ENCODE peak calls at places on chromosomes 1 and 21, in nine cellular contexts. One of them, this sample, is unnamed.
A peak's percentile ranks its signal among the peaks of the same experiment; 100 is the strongest.

GRCh38 chr1:58923090-58923470 is 139.2 kb upstream of the JUN start:
- DNase-seq in cardiac muscle cell: no peak
- DNase-seq in GM12865: no peak
- DNase-seq in BJ: no peak
- DNase-seq in thoracic aorta: no peak
- DNase-seq in AG04450: no peak
- DNase-seq in keratinocyte: no peak
- DNase-seq in suprapubic skin: no peak
- DNase-seq in choroid plexus epithelial cell: no peak
- DNase-seq in this sample: no peak

GRCh38 chr21:37503848-37504467 is 137.4 kb downstream of the DYRK1A start:
- DNase-seq in GM12865: no peak
- DNase-seq in thoracic aorta: no peak
- DNase-seq in suprapubic skin: no peak
- DNase-seq in BJ: peak; percentile 44
- DNase-seq in keratinocyte: no peak
- DNase-seq in AG04450: peak; percentile 43
- DNase-seq in cardiac muscle cell: peak; percentile 69
- DNase-seq in choroid plexus epithelial cell: peak; percentile 95
- DNase-seq in this sample: no peak

GRCh38 chr1:211511947-211512346 is 20.0 kb upstream of the RD3 start:
- DNase-seq in suprapubic skin: no peak
- DNase-seq in choroid plexus epithelial cell: no peak
- DNase-seq in AG04450: no peak
- DNase-seq in cardiac muscle cell: peak; percentile 38
- DNase-seq in GM12865: no peak
- DNase-seq in BJ: no peak
- DNase-seq in keratinocyte: no peak
- DNase-seq in thoracic aorta: no peak
- DNase-seq in this sample: no peak

GRCh38 chr1:51752073-51752948 is 126.2 kb downstream of the NRDC start:
- DNase-seq in BJ: no peak
- DNase-seq in cardiac muscle cell: no peak
- DNase-seq in keratinocyte: no peak
- DNase-seq in GM12865: no peak
- DNase-seq in AG04450: no peak
- DNase-seq in choroid plexus epithelial cell: no peak
- DNase-seq in suprapubic skin: no peak
- DNase-seq in thoracic aorta: no peak
- DNase-seq in this sample: no peak

GRCh38 chr21:18772404-18772803 is 368.8 kb upstream of the TMPRSS15 start:
- DNase-seq in GM12865: no peak
- DNase-seq in cardiac muscle cell: no peak
- DNase-seq in suprapubic skin: no peak
- DNase-seq in AG04450: no peak
- DNase-seq in keratinocyte: no peak
- DNase-seq in thoracic aorta: no peak
- DNase-seq in BJ: no peak
- DNase-seq in choroid plexus epithelial cell: peak; percentile 1
- DNase-seq in this sample: no peak

GRCh38 chr21:38486221-38486620 is 12.1 kb downstream of the ERG start:
- DNase-seq in BJ: no peak
- DNase-seq in AG04450: peak; percentile 2
- DNase-seq in suprapubic skin: no peak
- DNase-seq in GM12865: no peak
- DNase-seq in thoracic aorta: no peak
- DNase-seq in choroid plexus epithelial cell: peak; percentile 80
- DNase-seq in cardiac muscle cell: peak; percentile 26
- DNase-seq in keratinocyte: peak; percentile 59
- DNase-seq in this sample: no peak

GRCh38 chr1:31767225-31767624 is 3.1 kb upstream of the ADGRB2 start:
- DNase-seq in cardiac muscle cell: no peak
- DNase-seq in thoracic aorta: no peak
- DNase-seq in choroid plexus epithelial cell: no peak
- DNase-seq in AG04450: no peak
- DNase-seq in suprapubic skin: no peak
- DNase-seq in keratinocyte: no peak
- DNase-seq in GM12865: no peak
- DNase-seq in BJ: no peak
- DNase-seq in this sample: no peak

GRCh38 chr1:87084247-87084836 is 169.9 kb downstream of the HS2ST1 start:
- DNase-seq in BJ: no peak
- DNase-seq in thoracic aorta: no peak
- DNase-seq in suprapubic skin: no peak
- DNase-seq in AG04450: no peak
- DNase-seq in GM12865: peak; percentile 38
- DNase-seq in cardiac muscle cell: peak; percentile 59
- DNase-seq in keratinocyte: no peak
- DNase-seq in choroid plexus epithelial cell: peak; percentile 61
- DNase-seq in this sample: no peak

GRCh38 chr21:33384851-33385331 is 18.3 kb upstream of the IFNGR2 start:
- DNase-seq in BJ: no peak
- DNase-seq in thoracic aorta: no peak
- DNase-seq in AG04450: no peak
- DNase-seq in keratinocyte: no peak
- DNase-seq in cardiac muscle cell: no peak
- DNase-seq in suprapubic skin: no peak
- DNase-seq in GM12865: peak; percentile 53
- DNase-seq in choroid plexus epithelial cell: no peak
- DNase-seq in this sample: no peak

GRCh38 chr1:114854693-114855320 is at the start of gene SYCP1:
- DNase-seq in keratinocyte: no peak
- DNase-seq in choroid plexus epithelial cell: no peak
- DNase-seq in suprapubic skin: no peak
- DNase-seq in AG04450: no peak
- DNase-seq in GM12865: no peak
- DNase-seq in BJ: no peak
- DNase-seq in thoracic aorta: no peak
- DNase-seq in cardiac muscle cell: no peak
- DNase-seq in this sample: no peak
- H3K4me3 ChIP-seq in keratinocyte: no peak within 1 kb of the TSS
- H3K4me3 ChIP-seq in choroid plexus epithelial cell: no peak within 1 kb of the TSS
- H3K4me3 ChIP-seq in suprapubic skin: peak within 1 kb of the TSS; percentile 32
- H3K4me3 ChIP-seq in AG04450: no peak within 1 kb of the TSS
- H3K4me3 ChIP-seq in GM12865: no peak within 1 kb of the TSS
- H3K4me3 ChIP-seq in BJ: no peak within 1 kb of the TSS
- H3K4me3 ChIP-seq in thoracic aorta: peak within 1 kb of the TSS; percentile 52
- H3K4me3 ChIP-seq in cardiac muscle cell: no peak within 1 kb of the TSS
- H3K4me3 ChIP-seq in this sample: no peak within 1 kb of the TSS

DNA sequence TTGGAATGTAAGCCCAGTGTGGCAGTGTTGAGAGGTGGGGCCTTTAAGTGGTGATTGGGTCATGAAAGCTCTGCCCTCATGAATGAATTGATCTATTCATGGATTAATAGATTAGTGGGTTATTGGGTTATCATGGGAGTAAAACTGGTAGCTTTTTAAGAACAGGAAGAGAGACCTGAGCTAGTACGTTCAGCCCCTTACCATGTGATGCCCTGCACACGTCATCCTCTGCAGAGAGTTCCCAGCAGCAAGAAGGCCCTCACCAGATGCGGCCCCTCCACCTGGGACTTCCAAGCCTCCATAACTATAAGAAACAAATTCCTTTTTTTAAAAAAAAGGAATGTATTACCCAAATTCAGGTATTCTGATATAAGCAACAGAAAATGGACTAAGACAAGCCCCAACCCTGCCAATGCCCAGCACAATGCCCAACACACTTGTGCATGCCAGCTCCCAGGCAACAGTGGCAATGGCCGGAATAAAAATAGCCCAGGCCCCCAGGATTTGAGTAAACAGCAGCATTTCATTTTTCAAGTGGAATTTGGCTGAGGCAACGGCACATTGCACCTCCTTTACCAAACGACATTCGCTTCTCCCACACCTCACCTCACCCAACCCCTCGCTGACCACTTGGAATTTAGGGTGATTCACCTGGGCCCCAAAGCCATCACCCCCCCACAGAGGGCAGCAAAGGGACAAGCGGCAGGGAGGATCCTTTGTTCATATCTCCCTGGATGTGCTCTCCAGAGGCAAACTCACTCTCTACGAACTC is 215.9 kb downstream of the TOMM20 start:
- DNase-seq in GM12865: no peak
- DNase-seq in BJ: no peak
- DNase-seq in AG04450: no peak
- DNase-seq in suprapubic skin: no peak
- DNase-seq in choroid plexus epithelial cell: no peak
- DNase-seq in keratinocyte: no peak
- DNase-seq in thoracic aorta: no peak
- DNase-seq in cardiac muscle cell: no peak
- DNase-seq in this sample: no peak
- TF ChIP-seq CTCF in GM12865: no peak
- TF ChIP-seq CTCF in BJ: no peak
- TF ChIP-seq CTCF in AG04450: no peak
- TF ChIP-seq CTCF in suprapubic skin: no peak
- TF ChIP-seq CTCF in choroid plexus epithelial cell: no peak
- TF ChIP-seq CTCF in keratinocyte: no peak
- TF ChIP-seq CTCF in thoracic aorta: no peak
- TF ChIP-seq CTCF in cardiac muscle cell: no peak
- TF ChIP-seq CTCF in this sample: no peak

DNA sequence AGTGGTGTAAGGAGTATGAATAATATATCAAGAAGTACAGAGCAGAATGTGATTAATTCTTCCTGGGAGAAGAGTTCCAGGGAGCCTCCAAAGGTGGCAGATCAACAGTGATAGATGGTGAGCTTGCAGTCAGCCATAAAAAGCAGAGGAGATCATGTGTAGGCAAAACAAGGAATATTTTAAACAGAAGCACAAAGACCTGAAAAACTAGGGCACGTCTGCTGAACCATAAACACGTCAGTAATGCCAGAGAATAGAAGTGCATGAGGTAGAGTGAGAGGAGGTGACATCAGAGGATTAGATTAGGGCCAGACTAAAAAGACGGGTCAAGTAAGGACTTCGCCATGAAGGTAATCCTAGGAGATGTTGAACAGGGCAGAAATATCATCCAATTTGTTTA is 151.8 kb downstream of the EIF4G3 start:
- DNase-seq in choroid plexus epithelial cell: no peak
- DNase-seq in suprapubic skin: no peak
- DNase-seq in cardiac muscle cell: no peak
- DNase-seq in thoracic aorta: no peak
- DNase-seq in BJ: no peak
- DNase-seq in GM12865: no peak
- DNase-seq in AG04450: no peak
- DNase-seq in keratinocyte: no peak
- DNase-seq in this sample: no peak
- H3K4me3 ChIP-seq in choroid plexus epithelial cell: no peak overlapping the region
- H3K4me3 ChIP-seq in suprapubic skin: no peak overlapping the region
- H3K4me3 ChIP-seq in cardiac muscle cell: no peak overlapping the region
- H3K4me3 ChIP-seq in thoracic aorta: no peak overlapping the region
- H3K4me3 ChIP-seq in BJ: no peak overlapping the region
- H3K4me3 ChIP-seq in GM12865: no peak overlapping the region
- H3K4me3 ChIP-seq in AG04450: no peak overlapping the region
- H3K4me3 ChIP-seq in keratinocyte: no peak overlapping the region
- H3K4me3 ChIP-seq in this sample: no peak overlapping the region

GRCh38 chr1:6445062-6445763 is 20.6 kb downstream of the ESPN start:
- DNase-seq in cardiac muscle cell: peak; percentile 57
- DNase-seq in keratinocyte: no peak
- DNase-seq in suprapubic skin: no peak
- DNase-seq in thoracic aorta: no peak
- DNase-seq in AG04450: no peak
- DNase-seq in choroid plexus epithelial cell: peak; percentile 57
- DNase-seq in GM12865: peak; percentile 41
- DNase-seq in BJ: no peak
- DNase-seq in this sample: no peak

GRCh38 chr1:6446665-6447015 is 19.3 kb downstream of the TNFRSF25 start:
- DNase-seq in AG04450: no peak
- DNase-seq in GM12865: no peak
- DNase-seq in BJ: no peak
- DNase-seq in keratinocyte: no peak
- DNase-seq in choroid plexus epithelial cell: no peak
- DNase-seq in thoracic aorta: no peak
- DNase-seq in cardiac muscle cell: no peak
- DNase-seq in suprapubic skin: no peak
- DNase-seq in this sample: no peak

GRCh38 chr1:6447818-6448748 is 17.9 kb downstream of the TNFRSF25 start:
- DNase-seq in AG04450: no peak
- DNase-seq in cardiac muscle cell: no peak
- DNase-seq in BJ: no peak
- DNase-seq in GM12865: no peak
- DNase-seq in choroid plexus epithelial cell: no peak
- DNase-seq in keratinocyte: no peak
- DNase-seq in suprapubic skin: no peak
- DNase-seq in thoracic aorta: no peak
- DNase-seq in this sample: no peak

GRCh38 chr1:6448749-6449631 is 17.0 kb downstream of the TNFRSF25 start:
- DNase-seq in thoracic aorta: no peak
- DNase-seq in choroid plexus epithelial cell: no peak
- DNase-seq in GM12865: no peak
- DNase-seq in cardiac muscle cell: peak; percentile 35
- DNase-seq in suprapubic skin: no peak
- DNase-seq in AG04450: no peak
- DNase-seq in keratinocyte: no peak
- DNase-seq in BJ: no peak
- DNase-seq in this sample: no peak

GRCh38 chr1:6447016-6447817 is 18.8 kb downstream of the TNFRSF25 start:
- DNase-seq in BJ: no peak
- DNase-seq in cardiac muscle cell: no peak
- DNase-seq in suprapubic skin: no peak
- DNase-seq in thoracic aorta: no peak
- DNase-seq in GM12865: no peak
- DNase-seq in keratinocyte: no peak
- DNase-seq in choroid plexus epithelial cell: no peak
- DNase-seq in AG04450: no peak
- DNase-seq in this sample: no peak
- TF ChIP-seq CTCF in BJ: no peak
- TF ChIP-seq CTCF in cardiac muscle cell: no peak
- TF ChIP-seq CTCF in suprapubic skin: no peak
- TF ChIP-seq CTCF in thoracic aorta: no peak
- TF ChIP-seq CTCF in GM12865: no peak
- TF ChIP-seq CTCF in keratinocyte: no peak
- TF ChIP-seq CTCF in choroid plexus epithelial cell: no peak
- TF ChIP-seq CTCF in AG04450: no peak
- TF ChIP-seq CTCF in this sample: no peak